ENCODE peak calls at places on chromosomes 12 and 14, in five cellular contexts. I is activated T-cell treated with anti-CD3 and anti-CD28 coated beads for 1 hour; E is OCI-LY7; Y is GM04504; B is stimulated activated naive CD4-positive, alpha-beta T cell. W is an unnamed sample.

GRCh38 chr12:109462868-109463692 is 14.0 kb downstream of the KCTD10 start:
- DNase-seq in I (no peak), E (no peak), Y (peak; percentile 97), B (peak; percentile 41), W (no peak)

GRCh38 chr12:90090929-90091651 is 382.5 kb upstream of the ATP2B1 start:
- DNase-seq in I (no peak), E (no peak), Y (peak; percentile 93), B (no peak), W (no peak)

GRCh38 chr14:100283984-100284881 is 22.0 kb downstream of the SLC25A29 start:
- DNase-seq in I (no peak), E (no peak), Y (no peak), B (no peak), W (no peak)

GRCh38 chr12:31387466-31387865 is 61.5 kb upstream of the SINHCAF start:
- DNase-seq in I (no peak), E (no peak), Y (no peak), B (no peak), W (no peak)

GRCh38 chr12:570237-570925 is 92.9 kb downstream of the NINJ2 start:
- DNase-seq in I (no peak), E (no peak), Y (peak; percentile 76), B (no peak), W (no peak)

GRCh38 chr14:70808023-70808401 is 1.3 kb downstream of the MAP3K9 start:
- DNase-seq in I (peak; percentile 43), E (peak; percentile 41), Y (no peak), B (peak; percentile 56), W (peak; percentile 58)

GRCh38 chr14:100117647-100118376 is 41.6 kb downstream of the DEGS2 start:
- DNase-seq in I (no peak), E (peak; percentile 52), Y (no peak), B (no peak), W (no peak)

GRCh38 chr12:128613821-128614220 is 209.9 kb downstream of the SLC15A4 start:
- DNase-seq in I (no peak), E (no peak), Y (no peak), B (no peak), W (no peak)

GRCh38 chr14:68744613-68745012 is 48.3 kb downstream of the ZFP36L1 start:
- DNase-seq in I (no peak), E (no peak), Y (no peak), B (no peak), W (no peak)

GRCh38 chr12:126385785-126386184 is 1320.5 kb downstream of the AACS start:
- DNase-seq in I (no peak), E (no peak), Y (peak; percentile 48), B (no peak), W (no peak)

GRCh38 chr14:23028800-23029199 is 5.9 kb downstream of the PSMB5 start:
- DNase-seq in I (no peak), E (no peak), Y (no peak), B (peak; percentile 64), W (no peak)

GRCh38 chr12:50039151-50039835 is 14.0 kb upstream of the RACGAP1 start:
- DNase-seq in I (peak; percentile 86), E (peak; percentile 85), Y (no peak), B (peak; percentile 81), W (peak; percentile 78)

GRCh38 chr14:90319173-90319572 is 12.6 kb downstream of the NRDE2 start:
- DNase-seq in I (no peak), E (no peak), Y (no peak), B (no peak), W (no peak)

GRCh38 chr14:64971890-64972785 is at the start of gene RAB15:
- DNase-seq in I (no peak), E (peak; percentile 14), Y (no peak), B (peak; percentile 42), W (no peak)

GRCh38 chr12:118714051-118714460 is 267.3 kb upstream of the SRRM4 start:
- DNase-seq in I (no peak), E (peak; percentile 71), Y (no peak), B (no peak), W (peak; percentile 38)

GRCh38 chr14:78143489-78144145 is 26.6 kb upstream of the NRXN3 start:
- DNase-seq in I (no peak), E (no peak), Y (no peak), B (no peak), W (no peak)

GRCh38 chr12:64757778-64758177 is 1.4 kb downstream of the GNS start:
- DNase-seq in I (no peak), E (no peak), Y (no peak), B (no peak), W (no peak)

GRCh38 chr12:116532986-116533342 is 26.2 kb upstream of the MAP1LC3B2 start:
- DNase-seq in I (no peak), E (no peak), Y (no peak), B (no peak), W (no peak)